ENCODE peak calls at places on chromosomes 13 and 19, in seven cellular contexts. E is fibroblast of mammary gland, R is lower leg skin, C is SK-N-SH, B is substantia nigra, D is NCI-H2081 treated with DMSO at 0.1 percent for 48 hours, N is activated B cell treated with CpG ODN at 0.5 μM for 24 hours. Z is an unnamed sample.

GRCh38 chr13:98279473-98280175 is 102.6 kb upstream of the RNF113B start:
- DNase-seq in E (no peak), R (no peak), C (peak; percentile 33), B (no peak), D (peak; percentile 57), N (no peak), Z (no peak)

GRCh38 chr13:98910501-98910951 is 67.3 kb downstream of the DOCK9 start:
- DNase-seq in E (peak; percentile 77), R (no peak), C (no peak), B (no peak), D (no peak), N (no peak), Z (no peak)

GRCh38 chr19:1066748-1067340 is at the start of gene ARHGAP45:
- DNase-seq in E (no peak), R (no peak), C (peak; percentile 66), B (no peak), D (no peak), N (peak; percentile 79), Z (peak; percentile 93)

GRCh38 chr13:98484289-98485219 is 92.4 kb downstream of the STK24 start:
- DNase-seq in E (peak; percentile 97), R (peak; percentile 91), C (no peak), B (no peak), D (no peak), N (no peak), Z (peak; percentile 88)

GRCh38 chr13:42832341-42833153 is 51.2 kb downstream of the FAM216B start:
- DNase-seq in E (peak; percentile 100), R (no peak), C (no peak), B (no peak), D (no peak), N (no peak), Z (no peak)

GRCh38 chr19:3440082-3440481 is 40.2 kb downstream of the SMIM24 start:
- DNase-seq in E (peak; percentile 41), R (no peak), C (peak; percentile 67), B (no peak), D (no peak), N (peak; percentile 45), Z (no peak)

GRCh38 chr13:31067416-31068118 is 94.1 kb downstream of the HSPH1 start:
- DNase-seq in E (peak; percentile 83), R (no peak), C (no peak), B (no peak), D (no peak), N (no peak), Z (no peak)

GRCh38 chr13:38824342-38824741 is 137.5 kb downstream of the FREM2 start:
- DNase-seq in E (no peak), R (no peak), C (no peak), B (no peak), D (no peak), N (no peak), Z (no peak)

Z was measured in left lung.